ENCODE peak calls at places on chromosome 6, in eight cellular contexts. D is SK-N-SH, O is T-helper 2 cell, M is A549, Z is aorta, V is activated T-cell treated with anti-CD3 and anti-CD28 coated beads for 24 hours, R is occipital lobe, W is NCI-H69. T is an unnamed sample.

GRCh38 chr6:31791324-31792089 is 4.0 kb downstream of the VARS1 start:
- DNase-seq in Z (no peak), O (no peak), V (no peak), D (peak), R (no peak), W (peak), M (peak), T (no peak)

GRCh38 chr6:47009583-47009982 is 32.5 kb downstream of the ADGRF1 start:
- DNase-seq in D (no peak), O (no peak), V (no peak), Z (no peak), R (no peak), W (peak), M (no peak), T (no peak)

GRCh38 chr6:7727951-7728854 is 2.3 kb downstream of the BMP6 start:
- DNase-seq in O (no peak), Z (peak), R (no peak), M (peak), W (peak), D (peak), V (no peak), T (no peak)

GRCh38 chr6:153842491-153842890 is 196.5 kb upstream of the OPRM1 start:
- DNase-seq in W (peak), R (no peak), O (no peak), D (no peak), V (no peak), M (no peak), Z (no peak), T (no peak)

GRCh38 chr6:41732601-41733348 is 2.6 kb downstream of the TFEB start:
- DNase-seq in M (no peak), W (peak), V (peak), Z (peak), D (no peak), R (peak), O (peak), T (peak)

GRCh38 chr6:7649037-7649810 is 59.2 kb downstream of the SNRNP48 start:
- DNase-seq in O (no peak), Z (no peak), M (no peak), W (no peak), R (no peak), V (no peak), D (no peak), T (peak)

GRCh38 chr6:38509713-38510112 is 130.0 kb downstream of the BTBD9 start:
- DNase-seq in M (no peak), V (no peak), D (no peak), R (no peak), W (no peak), Z (no peak), O (no peak), T (no peak)

GRCh38 chr6:50762798-50763197 is 49.5 kb downstream of the TFAP2D start:
- DNase-seq in M (no peak), R (no peak), V (no peak), D (no peak), W (no peak), O (no peak), Z (no peak), T (no peak)

GRCh38 chr6:144856622-144857021 is 571.5 kb downstream of the UTRN start:
- DNase-seq in M (no peak), W (no peak), Z (no peak), R (no peak), V (no peak), O (no peak), D (no peak), T (no peak)

GRCh38 chr6:168641455-168641854 is 200.5 kb downstream of the SMOC2 start:
- DNase-seq in W (no peak), R (no peak), D (no peak), V (no peak), Z (no peak), M (no peak), O (no peak), T (no peak)

GRCh38 chr6:114874384-114874783 is 531.6 kb upstream of the HS3ST5 start:
- DNase-seq in W (no peak), M (no peak), Z (no peak), V (no peak), R (no peak), D (no peak), O (no peak), T (no peak)